ENCODE peak calls at places on chromosomes 16 and 17, in nine cellular contexts. K, V, Y, F, L, O, P, M and H are unnamed samples.

GRCh38 chr17:45672301-45672700 is 111.8 kb upstream of the CRHR1 start:
- DNase-seq in K (no peak), V (no peak), Y (no peak), F (no peak), L (no peak), O (no peak), P (no peak), M (no peak), H (no peak)

GRCh38 chr17:55813944-55814343 is 63.1 kb downstream of the PCTP start:
- DNase-seq in K (no peak), V (no peak), Y (no peak), F (no peak), L (no peak), O (no peak), P (no peak), M (no peak), H (no peak)

GRCh38 chr16:30340621-30341020 is 14.5 kb downstream of the CD2BP2 start:
- DNase-seq in K (no peak), V (no peak), Y (no peak), F (no peak), L (no peak), O (no peak), P (no peak), M (no peak), H (no peak)

GRCh38 chr17:66542183-66542966 is 240.0 kb downstream of the PRKCA start:
- DNase-seq in K (no peak), V (no peak), Y (peak), F (peak), L (no peak), O (no peak), P (peak), M (no peak), H (no peak)

GRCh38 chr16:8853150-8853549 is 15.7 kb downstream of the CARHSP1 start:
- DNase-seq in K (no peak), V (no peak), Y (no peak), F (no peak), L (no peak), O (no peak), P (no peak), M (no peak), H (peak)

GRCh38 chr16:82882249-82882648 is 255.5 kb downstream of the CDH13 start:
- DNase-seq in K (no peak), V (no peak), Y (no peak), F (peak), L (no peak), O (no peak), P (no peak), M (no peak), H (no peak)

GRCh38 chr17:2685696-2686095 is 25.9 kb downstream of the CLUH start:
- DNase-seq in K (no peak), V (no peak), Y (no peak), F (no peak), L (no peak), O (no peak), P (no peak), M (no peak), H (peak)

GRCh38 chr16:14302031-14302398 is 230.9 kb downstream of the MRTFB start:
- DNase-seq in K (peak), V (peak), Y (no peak), F (peak), L (no peak), O (no peak), P (no peak), M (peak), H (peak)

GRCh38 chr17:65592131-65592965 is 30.9 kb upstream of the AXIN2 start:
- DNase-seq in K (no peak), V (no peak), Y (no peak), F (no peak), L (no peak), O (no peak), P (no peak), M (no peak), H (no peak)

GRCh38 chr17:21034350-21035235 is 8.2 kb downstream of the USP22 start:
- DNase-seq in K (no peak), V (no peak), Y (no peak), F (peak), L (no peak), O (no peak), P (no peak), M (no peak), H (no peak)

GRCh38 chr16:25788637-25789036 is 96.9 kb downstream of the HS3ST4 start:
- DNase-seq in K (no peak), V (no peak), Y (no peak), F (no peak), L (no peak), O (no peak), P (no peak), M (no peak), H (no peak)

GRCh38 chr16:62891-63290 is 9.3 kb downstream of the SNRNP25 start:
- DNase-seq in K (no peak), V (no peak), Y (no peak), F (no peak), L (no peak), O (no peak), P (no peak), M (no peak), H (no peak)

GRCh38 chr16:86961133-86961720 is 356.0 kb downstream of the C16orf95 start:
- DNase-seq in K (no peak), V (no peak), Y (peak), F (peak), L (no peak), O (no peak), P (no peak), M (no peak), H (peak)

GRCh38 chr16:62253926-62254325 is 217.7 kb upstream of the CDH8 start:
- DNase-seq in K (no peak), V (no peak), Y (no peak), F (no peak), L (no peak), O (peak), P (peak), M (no peak), H (no peak)

GRCh38 chr16:62261760-62262159 is 225.5 kb upstream of the CDH8 start:
- DNase-seq in K (no peak), V (no peak), Y (no peak), F (no peak), L (no peak), O (no peak), P (no peak), M (no peak), H (no peak)

GRCh38 chr16:62254847-62255246 is 218.6 kb upstream of the CDH8 start:
- DNase-seq in K (no peak), V (no peak), Y (no peak), F (no peak), L (no peak), O (no peak), P (peak), M (no peak), H (no peak)

DNA sequence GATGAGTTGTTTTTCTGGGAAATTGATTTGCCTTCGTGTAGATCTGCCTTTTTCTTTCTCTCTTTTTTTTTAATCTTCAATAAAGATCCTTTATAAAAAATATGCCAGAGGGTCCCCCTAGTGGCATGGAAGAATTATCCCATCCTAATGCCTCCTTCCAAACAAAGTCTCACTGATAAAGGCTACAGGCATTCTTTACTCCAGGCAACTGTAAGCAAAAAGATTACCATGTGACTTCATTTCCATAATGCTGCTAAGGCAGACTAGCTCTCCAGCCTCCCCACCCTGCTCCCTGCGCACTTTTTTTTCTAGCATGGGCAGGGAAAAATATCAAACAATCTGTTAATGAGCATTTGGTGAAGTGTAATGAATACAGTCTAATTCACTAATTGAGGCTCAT is 220.2 kb upstream of the CDH8 start:
- DNase-seq in K (no peak), V (no peak), Y (no peak), F (no peak), L (no peak), O (no peak), P (peak), M (no peak), H (no peak)
- TF ChIP-seq CTCF in K (no peak), V (peak), Y (peak), F (no peak), L (peak), O (no peak), P (peak), M (peak), H (no peak)

GRCh38 chr17:14808425-14808824 is 456.7 kb downstream of the PMP22 start:
- DNase-seq in K (no peak), V (no peak), Y (no peak), F (no peak), L (no peak), O (no peak), P (no peak), M (no peak), H (no peak)

GRCh38 chr17:14803781-14804180 is 461.3 kb downstream of the PMP22 start:
- DNase-seq in K (no peak), V (no peak), Y (no peak), F (peak), L (no peak), O (no peak), P (no peak), M (no peak), H (no peak)

GRCh38 chr17:14805348-14805747 is 459.8 kb downstream of the PMP22 start:
- DNase-seq in K (no peak), V (no peak), Y (no peak), F (no peak), L (no peak), O (no peak), P (no peak), M (no peak), H (no peak)
- TF ChIP-seq CTCF in K (no peak), V (no peak), Y (no peak), F (no peak), L (no peak), O (no peak), P (no peak), M (no peak), H (no peak)

DNA sequence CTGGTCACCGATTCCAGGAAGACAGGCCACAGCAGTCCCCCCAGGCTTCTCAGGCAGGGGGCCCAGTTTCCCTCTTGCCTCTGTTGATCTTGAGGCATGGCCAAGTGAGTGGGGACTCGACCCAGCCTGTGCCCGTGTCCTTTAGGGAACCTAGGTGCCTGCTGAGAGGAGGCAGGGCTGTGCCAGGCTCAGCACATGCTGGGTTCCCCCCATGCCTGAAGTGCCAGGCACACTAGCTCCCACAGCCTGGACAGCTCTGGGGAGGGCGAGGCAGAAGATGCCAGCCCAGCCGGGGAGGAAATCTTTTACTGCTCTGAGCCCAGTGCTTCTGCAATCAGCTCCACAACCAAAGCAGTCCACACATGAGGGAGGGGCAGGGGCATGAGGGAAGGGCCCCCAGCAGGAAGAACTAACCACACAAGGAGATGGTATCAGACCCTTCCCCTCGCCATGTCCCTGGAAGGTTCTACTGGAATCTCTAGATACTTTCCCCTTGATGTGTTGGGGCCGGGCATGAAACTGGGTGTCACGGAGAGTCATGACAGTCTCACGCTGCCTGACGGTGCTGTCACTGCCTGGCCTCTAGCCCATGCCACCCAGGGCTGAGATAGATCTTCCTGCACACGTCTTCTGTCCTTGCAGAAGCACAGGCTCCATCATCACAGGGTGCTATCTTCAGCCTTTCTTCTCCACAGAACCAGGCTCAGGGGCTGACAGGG is 25.5 kb downstream of the MYO18A start:
- DNase-seq in K (no peak), V (no peak), Y (no peak), F (no peak), L (no peak), O (no peak), P (no peak), M (peak), H (no peak)
- TF ChIP-seq CTCF in K (no peak), V (no peak), Y (no peak), F (no peak), L (no peak), O (no peak), P (no peak), M (no peak), H (no peak)

GRCh38 chr17:40735016-40735415 is 20.1 kb downstream of the KRT25 start:
- DNase-seq in K (no peak), V (no peak), Y (no peak), F (no peak), L (no peak), O (no peak), P (no peak), M (no peak), H (no peak)

GRCh38 chr17:40738553-40738952 is 16.6 kb downstream of the KRT25 start:
- DNase-seq in K (no peak), V (no peak), Y (no peak), F (no peak), L (no peak), O (no peak), P (no peak), M (no peak), H (no peak)
- TF ChIP-seq CTCF in K (no peak), V (no peak), Y (no peak), F (no peak), L (no peak), O (no peak), P (no peak), M (no peak), H (no peak)

DNA sequence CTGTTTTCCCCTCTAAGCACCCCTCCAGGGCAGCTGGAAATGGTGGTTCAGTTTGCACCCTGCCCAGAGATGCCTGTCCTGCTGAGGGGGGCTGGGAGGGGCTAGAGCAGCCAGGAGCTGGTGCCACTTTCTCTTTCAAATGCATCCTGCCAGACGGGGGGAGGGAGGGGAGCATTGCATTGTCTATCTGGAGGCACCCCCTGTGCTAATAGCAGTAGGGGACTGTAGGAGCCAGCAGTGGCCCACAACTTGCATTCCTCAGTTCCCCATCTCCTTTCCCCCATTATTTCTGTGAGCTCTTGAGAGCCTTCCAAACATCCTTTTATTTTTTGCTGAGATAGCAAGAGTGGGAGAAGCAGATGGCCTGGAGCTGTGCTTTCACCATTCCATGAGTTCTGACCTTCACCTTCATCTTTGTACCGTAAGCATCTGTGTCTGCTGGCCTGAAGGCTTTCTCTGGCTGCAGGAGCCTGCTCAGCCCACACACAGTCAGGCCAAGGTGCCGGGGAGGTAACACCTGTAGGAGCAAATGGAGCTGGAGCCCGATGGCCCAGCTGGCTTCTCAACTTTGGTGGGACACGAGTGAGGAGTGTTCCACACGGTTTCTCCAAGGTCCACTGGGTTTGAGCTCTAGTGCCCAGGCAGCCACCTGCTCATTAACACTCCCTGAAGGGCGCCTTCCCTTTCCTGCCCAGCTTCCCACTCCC is 5.2 kb downstream of the WFDC1 start:
- DNase-seq in K (no peak), V (no peak), Y (no peak), F (no peak), L (no peak), O (no peak), P (no peak), M (no peak), H (peak)
- TF ChIP-seq CTCF in K (no peak), V (no peak), Y (no peak), F (no peak), L (no peak), O (no peak), P (no peak), M (no peak), H (no peak)

DNA sequence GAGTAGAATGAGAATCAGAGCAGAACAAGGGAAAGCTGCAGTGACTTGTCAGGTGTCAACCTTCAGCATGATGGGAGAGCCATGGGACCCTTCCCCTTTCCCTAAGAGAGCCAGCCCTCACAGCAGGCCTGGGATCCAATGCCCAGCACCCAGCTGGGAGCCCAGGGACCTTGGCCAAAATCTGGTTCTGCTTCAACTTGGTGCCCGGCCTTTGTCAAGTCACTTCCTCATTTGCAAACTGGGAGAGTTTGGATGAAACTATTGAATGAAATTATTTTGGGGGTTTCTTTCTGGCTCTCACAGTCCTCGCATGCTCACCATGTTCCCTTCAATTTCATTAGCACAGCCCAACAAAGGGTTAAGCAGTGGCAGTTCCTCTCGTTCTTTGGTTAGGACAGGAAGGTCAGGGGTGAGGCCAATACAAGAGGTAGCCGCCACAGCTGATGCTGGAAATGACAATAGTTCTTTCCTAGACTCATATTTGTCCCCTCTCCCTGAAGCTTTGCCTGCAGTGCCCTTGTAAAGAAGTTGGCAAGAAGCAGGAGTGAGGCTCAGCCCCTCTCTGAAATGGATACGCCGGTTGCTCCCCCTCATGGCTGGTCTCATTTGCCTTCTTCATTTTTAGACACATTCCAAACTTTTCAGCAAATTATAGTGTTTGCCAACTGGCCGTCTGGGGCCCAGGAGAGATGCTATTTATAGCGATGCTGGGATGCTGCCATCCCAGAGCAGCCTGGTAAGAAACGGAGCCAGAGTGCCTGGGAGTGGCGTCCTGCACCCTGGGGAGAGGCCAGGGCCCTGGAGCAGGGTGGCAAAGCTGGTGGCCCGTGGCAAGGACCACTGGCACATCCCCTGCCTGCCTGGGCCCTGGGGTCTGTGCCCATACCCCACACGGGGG is 34.5 kb upstream of the MEOX1 start:
- DNase-seq in K (no peak), V (no peak), Y (peak), F (peak), L (no peak), O (no peak), P (no peak), M (no peak), H (peak)
- TF ChIP-seq CTCF in K (no peak), V (no peak), Y (no peak), F (peak), L (no peak), O (no peak), P (no peak), M (no peak), H (no peak)

GRCh38 chr17:74986206-74986576 is 1.2 kb upstream of the CDR2L start:
- DNase-seq in K (no peak), V (no peak), Y (no peak), F (no peak), L (no peak), O (no peak), P (no peak), M (no peak), H (no peak)

GRCh38 chr17:74987418-74987908 is at the start of gene CDR2L:
- DNase-seq in K (peak), V (peak), Y (peak), F (peak), L (peak), O (peak), P (peak), M (peak), H (peak)

GRCh38 chr17:74990581-74991105 is 3.2 kb downstream of the CDR2L start:
- DNase-seq in K (no peak), V (no peak), Y (no peak), F (no peak), L (no peak), O (no peak), P (no peak), M (no peak), H (no peak)

GRCh38 chr17:74992223-74992622 is 4.8 kb downstream of the CDR2L start:
- DNase-seq in K (no peak), V (no peak), Y (no peak), F (no peak), L (no peak), O (no peak), P (no peak), M (no peak), H (no peak)

GRCh38 chr17:74987909-74988711 is 678 bp downstream of the CDR2L start:
- DNase-seq in K (peak), V (peak), Y (peak), F (peak), L (peak), O (peak), P (peak), M (no peak), H (peak)
- TF ChIP-seq CTCF in K (peak), V (peak), Y (no peak), F (peak), L (peak), O (no peak), P (peak), M (no peak), H (peak)

DNA sequence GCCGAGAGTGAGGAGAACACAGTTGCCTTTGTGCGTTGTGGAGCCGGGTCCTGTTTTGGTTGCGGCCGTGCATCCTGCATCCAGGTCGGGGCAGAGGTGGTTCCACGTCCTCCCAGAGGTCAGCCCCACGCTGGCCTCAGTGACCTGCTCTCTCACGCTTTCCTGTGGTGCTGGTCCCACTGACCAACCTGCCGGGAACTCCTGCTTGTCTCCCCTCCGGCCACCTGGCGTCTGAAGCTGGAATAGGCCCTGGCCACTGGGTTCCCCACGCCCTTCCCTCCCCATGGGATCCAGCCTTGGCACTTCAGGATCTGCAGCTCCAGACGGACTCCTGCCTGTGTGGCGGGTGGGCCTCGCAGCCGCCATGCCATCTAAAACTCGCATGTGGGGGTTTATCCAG is 85.5 kb upstream of the ZNF750 start:
- DNase-seq in K (no peak), V (no peak), Y (no peak), F (no peak), L (no peak), O (no peak), P (no peak), M (no peak), H (no peak)
- TF ChIP-seq CTCF in K (no peak), V (no peak), Y (no peak), F (no peak), L (no peak), O (no peak), P (no peak), M (no peak), H (no peak)